ENCODE peak calls at places on chromosomes 11 and 22, in seven cellular contexts. Y is stimulated activated naive B cell treated with anti-CD40 and anti-IgM and Interleukin-4, amounts not matched to agents 10 μg/mL and 1 μg/mL and 100 μg/mL, for 72 hours; S is amygdala; R is NCI-H1930; K is NCI-H2171 treated with DMSO at 0.1 percent for 48 hours; O is HTR-8/SVneo; N is pancreas. T is an unnamed sample.

GRCh38 chr11:2777396-2777795 is 77.6 kb upstream of the KCNQ1OT1 start:
- DNase-seq in Y (no peak), S (no peak), R (no peak), K (no peak), O (peak), N (peak), T (no peak)

GRCh38 chr11:116420030-116420429 is 352.8 kb downstream of the BUD13 start:
- DNase-seq in Y (no peak), S (no peak), R (no peak), K (no peak), O (no peak), N (no peak), T (no peak)

GRCh38 chr11:17473071-17473744 is 3.4 kb downstream of the ABCC8 start:
- DNase-seq in Y (no peak), S (no peak), R (no peak), K (peak), O (peak), N (no peak), T (no peak)

GRCh38 chr11:116144387-116144958 is 628.3 kb downstream of the BUD13 start:
- DNase-seq in Y (no peak), S (no peak), R (no peak), K (peak), O (no peak), N (no peak), T (no peak)

GRCh38 chr11:96781082-96781481 is 391.3 kb downstream of the JRKL start:
- DNase-seq in Y (no peak), S (no peak), R (no peak), K (no peak), O (no peak), N (no peak), T (no peak)

GRCh38 chr11:116930177-116930576 is 92.8 kb upstream of the APOA1 start:
- DNase-seq in Y (no peak), S (no peak), R (no peak), K (no peak), O (no peak), N (no peak), T (peak)

GRCh38 chr11:132992838-132993680 is 539.2 kb downstream of the OPCML start:
- DNase-seq in Y (no peak), S (no peak), R (no peak), K (no peak), O (no peak), N (no peak), T (no peak)

GRCh38 chr11:32428665-32429293 is 6.6 kb downstream of the WT1 start:
- DNase-seq in Y (no peak), S (no peak), R (no peak), K (no peak), O (no peak), N (no peak), T (no peak)

GRCh38 chr11:125946712-125947418 is 1.0 kb downstream of the VSIG10L2 start:
- DNase-seq in Y (no peak), S (no peak), R (no peak), K (no peak), O (no peak), N (no peak), T (no peak)

GRCh38 chr22:28032896-28033295 is 113.8 kb upstream of the PITPNB start:
- DNase-seq in Y (no peak), S (no peak), R (peak), K (peak), O (no peak), N (peak), T (no peak)

T was measured in stimulated activated naive CD4-positive, alpha-beta T cell.